ENCODE peak calls at places on chromosomes 7 and 10, in five cellular contexts. U is OCI-LY7, G is fibroblast of lung, E is PC-3, N is HCT116. I is an unnamed sample.

GRCh38 chr7:157366722-157367121 is 29.9 kb downstream of the DNAJB6 start:
- DNase-seq in G (no peak), N (no peak), E (no peak), U (no peak), I (no peak)

GRCh38 chr7:136894789-136895188 is 26.3 kb downstream of the CHRM2 start:
- DNase-seq in N (no peak), U (no peak), E (no peak), G (no peak), I (no peak)

GRCh38 chr10:71076473-71077142 is 135.8 kb upstream of the UNC5B start:
- DNase-seq in N (no peak), E (no peak), U (no peak), G (no peak), I (no peak)

GRCh38 chr7:103636153-103636552 is 190.1 kb upstream of the SLC26A5 start:
- DNase-seq in N (no peak), E (peak; percentile 43), G (peak; percentile 44), U (no peak), I (no peak)

GRCh38 chr10:75000748-75001321 is 110.6 kb upstream of the SAMD8 start:
- DNase-seq in N (no peak), U (peak; percentile 9), E (no peak), G (no peak), I (no peak)

GRCh38 chr7:98086231-98086855 is 20.3 kb upstream of the LMTK2 start:
- DNase-seq in U (no peak), N (no peak), E (peak; percentile 97), G (no peak), I (no peak)

GRCh38 chr7:29877196-29877595 is 70.9 kb downstream of the WIPF3 start:
- DNase-seq in E (no peak), U (no peak), G (no peak), N (no peak), I (peak; percentile 20)

GRCh38 chr7:143399151-143399550 is 9.5 kb downstream of the EPHA1 start:
- DNase-seq in E (no peak), U (no peak), N (no peak), G (no peak), I (no peak)

GRCh38 chr10:16449454-16449853 is 12.6 kb downstream of the PTER start:
- DNase-seq in N (no peak), G (no peak), U (no peak), E (no peak), I (no peak)

GRCh38 chr10:60299961-60300883 is 89.5 kb downstream of the ANK3 start:
- DNase-seq in G (no peak), N (no peak), E (no peak), U (no peak), I (peak; percentile 98)

GRCh38 chr10:44012921-44013320 is 364.2 kb upstream of the ZNF32 start:
- DNase-seq in U (no peak), E (no peak), N (no peak), G (no peak), I (no peak)

GRCh38 chr10:15877836-15878576 is 17.7 kb upstream of the MINDY3 start:
- DNase-seq in G (no peak), E (peak; percentile 15), U (no peak), N (no peak), I (no peak)

GRCh38 chr10:24790599-24790998 is 66.9 kb upstream of the ARHGAP21 start:
- DNase-seq in E (no peak), U (no peak), G (no peak), N (no peak), I (no peak)

GRCh38 chr7:98105942-98106544 is 619 bp upstream of the LMTK2 start:
- DNase-seq in G (no peak), U (no peak), N (no peak), E (peak; percentile 59), I (no peak)

GRCh38 chr7:130492519-130493274 is 812 bp downstream of the MEST start:
- DNase-seq in U (no peak), E (no peak), N (no peak), G (peak; percentile 28), I (no peak)

GRCh38 chr7:124261710-124262109 is 228.8 kb upstream of the TMEM229A start:
- DNase-seq in G (no peak), E (no peak), U (no peak), N (no peak), I (no peak)

GRCh38 chr7:47724335-47724982 is 142.5 kb upstream of the TNS3 start:
- DNase-seq in E (peak; percentile 66), N (no peak), U (no peak), G (peak; percentile 93), I (peak; percentile 76)

GRCh38 chr7:97499204-97499603 is 232.7 kb upstream of the TAC1 start:
- DNase-seq in U (peak; percentile 29), G (no peak), N (peak; percentile 29), E (peak; percentile 37), I (peak; percentile 1)

GRCh38 chr10:116740971-116741370 is 1.4 kb downstream of the HSPA12A start:
- DNase-seq in G (no peak), N (no peak), U (no peak), E (no peak), I (no peak)

GRCh38 chr10:100715445-100716385 is 29.7 kb upstream of the PAX2 start:
- DNase-seq in E (no peak), N (no peak), G (no peak), U (no peak), I (no peak)

GRCh38 chr10:124745678-124746077 is 1.5 kb upstream of the FAM53B start:
- DNase-seq in U (peak; percentile 75), E (peak; percentile 76), G (peak; percentile 76), N (peak; percentile 56), I (peak; percentile 35)

GRCh38 chr7:28086198-28086597 is 94.4 kb downstream of the JAZF1 start:
- DNase-seq in G (no peak), N (no peak), E (no peak), U (peak; percentile 31), I (no peak)

GRCh38 chr7:44325811-44326241 is 432 bp upstream of the CAMK2B start:
- DNase-seq in N (no peak), U (no peak), G (no peak), E (no peak), I (no peak)

GRCh38 chr7:130207642-130208041 is at the start of gene SSMEM1:
- DNase-seq in G (peak; percentile 72), E (peak; percentile 37), N (no peak), U (no peak), I (no peak)

GRCh38 chr7:158023563-158024350 is 563.9 kb downstream of the PTPRN2 start:
- DNase-seq in N (no peak), E (peak; percentile 8), G (no peak), U (no peak), I (no peak)

GRCh38 chr7:69599879-69600764 is 1.8 kb downstream of the AUTS2 start:
- DNase-seq in G (peak; percentile 23), N (no peak), U (peak; percentile 60), E (no peak), I (no peak)
- TF ChIP-seq CTCF in G (no peak), N (no peak), U (peak; percentile 18), E (no peak), I (no peak)

GRCh38 chr10:77386833-77387232 is 250.8 kb downstream of the KCNMA1 start:
- DNase-seq in U (no peak), N (no peak), E (peak; percentile 96), G (peak; percentile 47), I (peak; percentile 74)

GRCh38 chr10:77388571-77388970 is 249.0 kb downstream of the KCNMA1 start:
- DNase-seq in U (no peak), N (no peak), G (no peak), E (no peak), I (no peak)

GRCh38 chr10:77385315-77385714 is 252.3 kb downstream of the KCNMA1 start:
- DNase-seq in U (no peak), G (no peak), E (no peak), N (no peak), I (no peak)

GRCh38 chr10:77386365-77386764 is 251.2 kb downstream of the KCNMA1 start:
- DNase-seq in N (no peak), U (no peak), G (no peak), E (no peak), I (no peak)

DNA sequence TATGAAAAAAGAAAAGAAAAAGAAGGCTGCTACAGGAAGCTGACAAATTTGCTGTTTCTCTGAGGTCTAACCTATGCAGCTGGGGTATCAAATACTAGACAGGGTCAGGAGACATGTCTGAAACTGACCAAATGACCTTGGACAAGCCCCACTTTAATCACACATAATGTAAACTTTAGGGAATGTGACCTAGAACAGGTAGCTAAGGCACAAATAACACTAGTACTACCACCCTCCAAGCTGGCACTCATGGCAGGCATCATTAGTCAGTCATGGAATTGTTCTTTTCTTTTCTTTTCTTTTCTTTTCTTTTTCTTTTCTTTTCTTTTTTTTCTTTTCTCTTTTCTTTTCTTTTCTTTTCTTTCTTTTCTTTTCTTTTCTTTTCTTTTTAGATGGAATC is 250.4 kb downstream of the KCNMA1 start:
- DNase-seq in N (no peak), E (no peak), U (no peak), G (no peak), I (no peak)
- H3K4me3 ChIP-seq in N (no peak overlapping the region), E (peak overlapping the region; percentile 8), U (no peak overlapping the region), G (no peak overlapping the region), I (no peak overlapping the region)

GRCh38 chr7:55254596-55255500 is 110.3 kb upstream of the LANCL2 start:
- DNase-seq in G (peak; percentile 70), U (peak; percentile 54), N (peak; percentile 31), E (peak; percentile 82), I (peak; percentile 61)
- H3K27ac ChIP-seq in G (peak overlapping the region; percentile 68), U (no peak overlapping the region), N (peak overlapping the region; percentile 17), E (peak overlapping the region; percentile 47), I (peak overlapping the region; percentile 7)

DNA sequence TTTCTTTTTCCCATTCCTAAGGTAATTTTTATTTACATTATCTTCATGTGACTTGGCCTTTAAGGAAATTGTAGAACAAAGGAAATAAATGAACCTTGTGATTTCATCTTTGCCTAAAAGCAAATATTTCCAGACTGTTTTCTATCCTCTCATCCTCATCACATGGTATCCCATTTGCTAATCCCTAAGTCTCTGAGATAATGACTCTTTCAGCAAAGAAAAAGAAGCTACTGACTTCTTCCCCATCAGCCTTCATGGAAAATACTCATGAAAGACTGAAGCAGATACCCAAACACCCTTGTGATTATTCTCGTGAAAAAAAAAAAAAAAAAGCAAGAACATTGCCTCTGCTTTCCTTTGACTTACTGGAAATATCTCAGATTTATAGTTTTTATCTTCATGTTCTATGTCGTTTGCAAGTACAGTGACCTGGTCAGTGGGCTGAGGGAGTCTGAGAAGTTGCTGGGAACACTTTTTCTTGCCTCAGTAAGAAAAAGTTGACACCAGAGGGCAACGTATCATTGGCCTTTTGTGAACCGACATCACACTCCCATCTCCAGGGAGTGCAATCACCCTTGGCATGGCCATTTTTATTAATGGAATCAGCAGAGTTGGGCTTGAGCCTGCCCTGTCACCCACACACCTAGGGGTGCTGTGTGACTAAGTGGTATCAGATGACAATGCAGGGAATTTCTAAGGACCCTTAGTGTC is 246.0 kb upstream of the KMT2E start:
- DNase-seq in N (no peak), U (no peak), G (no peak), E (no peak), I (no peak)
- TF ChIP-seq CTCF in N (no peak), U (no peak), G (no peak), E (no peak), I (no peak)

GRCh38 chr10:92691591-92692084 is 1.9 kb downstream of the HHEX start:
- DNase-seq in E (no peak), G (no peak), N (no peak), U (peak; percentile 30), I (no peak)
- H3K4me3 ChIP-seq in E (no peak overlapping the region), G (peak overlapping the region; percentile 28), N (no peak overlapping the region), U (no peak overlapping the region), I (no peak overlapping the region)

GRCh38 chr10:67763499-67764011 is 67.6 kb upstream of the CTNNA3 start:
- DNase-seq in G (peak; percentile 65), E (peak; percentile 84), U (peak; percentile 62), N (no peak), I (peak; percentile 25)

GRCh38 chr10:67764012-67764822 is 68.2 kb upstream of the CTNNA3 start:
- DNase-seq in N (peak; percentile 90), G (peak; percentile 95), E (peak; percentile 100), U (peak; percentile 99), I (peak; percentile 88)

GRCh38 chr10:67760272-67760671 is 64.3 kb upstream of the CTNNA3 start:
- DNase-seq in E (no peak), G (no peak), U (no peak), N (no peak), I (no peak)
- H3K27ac ChIP-seq in E (no peak overlapping the region), G (no peak overlapping the region), U (no peak overlapping the region), N (no peak overlapping the region), I (no peak overlapping the region)